ENCODE peak calls at places on chromosome 16, in ten cellular contexts. F is A549, U is heart left ventricle, D is stomach, I is prostate gland, H is HCT116, M is body of pancreas, O is right lobe of liver, Z is uterus, X is lower leg skin. S is an unnamed sample.

GRCh38 chr16:48541108-48541786 is 68.7 kb downstream of the N4BP1 start:
- DNase-seq in F (no peak), U (no peak), D (no peak), I (no peak), H (no peak), M (no peak), O (no peak), Z (no peak), X (no peak), S (no peak)

GRCh38 chr16:72846594-72846993 is 201.3 kb downstream of the ZFHX3 start:
- DNase-seq in F (no peak), U (no peak), D (no peak), I (no peak), H (no peak), M (no peak), O (no peak), Z (no peak), X (no peak), S (no peak)

GRCh38 chr16:50462793-50463507 is 85.2 kb upstream of the NKD1 start:
- DNase-seq in F (no peak), U (no peak), D (peak), I (no peak), H (no peak), M (no peak), O (no peak), Z (no peak), X (no peak), S (no peak)

GRCh38 chr16:31298958-31299357 is 39.2 kb downstream of the ITGAM start:
- DNase-seq in F (peak), U (no peak), D (no peak), I (no peak), H (no peak), M (no peak), O (no peak), Z (no peak), X (no peak), S (no peak)

GRCh38 chr16:50643192-50643591 is 37.9 kb downstream of the SNX20 start:
- DNase-seq in F (no peak), U (no peak), D (no peak), I (no peak), H (no peak), M (no peak), O (no peak), Z (no peak), X (no peak), S (no peak)

GRCh38 chr16:75456971-75457370 is 7.5 kb downstream of the TMEM170A start:
- DNase-seq in F (no peak), U (no peak), D (no peak), I (no peak), H (no peak), M (peak), O (no peak), Z (no peak), X (no peak), S (no peak)

GRCh38 chr16:83965444-83966152 is 2.4 kb upstream of the NECAB2 start:
- DNase-seq in F (no peak), U (no peak), D (no peak), I (no peak), H (no peak), M (no peak), O (peak), Z (no peak), X (no peak), S (no peak)

GRCh38 chr16:4661661-4662060 is 31.7 kb upstream of the NUDT16L1 start:
- DNase-seq in F (no peak), U (no peak), D (peak), I (no peak), H (no peak), M (no peak), O (no peak), Z (no peak), X (no peak), S (no peak)

GRCh38 chr16:17520567-17520966 is 49.8 kb upstream of the XYLT1 start:
- DNase-seq in F (no peak), U (no peak), D (no peak), I (no peak), H (no peak), M (no peak), O (no peak), Z (no peak), X (no peak), S (no peak)

GRCh38 chr16:14310519-14310991 is 239.4 kb downstream of the MRTFB start:
- DNase-seq in F (peak), U (no peak), D (no peak), I (no peak), H (no peak), M (peak), O (no peak), Z (no peak), X (no peak), S (peak)

GRCh38 chr16:47826070-47826469 is 329.7 kb downstream of the ABCC12 start:
- DNase-seq in F (no peak), U (no peak), D (no peak), I (no peak), H (no peak), M (no peak), O (no peak), Z (no peak), X (no peak), S (no peak)

GRCh38 chr16:14364386-14365199 is 265.5 kb downstream of the PARN start:
- DNase-seq in F (peak), U (no peak), D (peak), I (no peak), H (peak), M (no peak), O (no peak), Z (no peak), X (no peak), S (no peak)

GRCh38 chr16:38941-39892 is 14.2 kb downstream of the POLR3K start:
- DNase-seq in F (no peak), U (no peak), D (peak), I (no peak), H (no peak), M (no peak), O (no peak), Z (no peak), X (no peak), S (no peak)

GRCh38 chr16:48292452-48292851 is 45.1 kb upstream of the ABCC11 start:
- DNase-seq in F (no peak), U (no peak), D (no peak), I (no peak), H (no peak), M (no peak), O (no peak), Z (no peak), X (no peak), S (no peak)

GRCh38 chr16:23132921-23133532 is 16.2 kb downstream of the USP31 start:
- DNase-seq in F (no peak), U (peak), D (no peak), I (no peak), H (no peak), M (no peak), O (no peak), Z (peak), X (no peak), S (no peak)

GRCh38 chr16:17743578-17743977 is 272.8 kb upstream of the XYLT1 start:
- DNase-seq in F (no peak), U (no peak), D (no peak), I (no peak), H (no peak), M (no peak), O (no peak), Z (no peak), X (no peak), S (no peak)

GRCh38 chr16:29645699-29646187 is 17.3 kb upstream of the SPN start:
- DNase-seq in F (peak), U (no peak), D (no peak), I (no peak), H (peak), M (no peak), O (no peak), Z (no peak), X (no peak), S (no peak)

GRCh38 chr16:9256196-9256595 is 164.8 kb downstream of the HAPSTR1 start:
- DNase-seq in F (peak), U (no peak), D (peak), I (no peak), H (peak), M (peak), O (no peak), Z (no peak), X (no peak), S (peak)

GRCh38 chr16:31273676-31274075 is 13.9 kb downstream of the ITGAM start:
- DNase-seq in F (no peak), U (no peak), D (no peak), I (no peak), H (no peak), M (no peak), O (no peak), Z (no peak), X (peak), S (peak)

GRCh38 chr16:11205065-11205699 is 50.8 kb downstream of the SOCS1 start:
- DNase-seq in F (no peak), U (no peak), D (no peak), I (no peak), H (no peak), M (no peak), O (no peak), Z (no peak), X (no peak), S (no peak)

GRCh38 chr16:72202014-72202413 is 30.1 kb upstream of the PMFBP1 start:
- DNase-seq in F (no peak), U (no peak), D (no peak), I (no peak), H (no peak), M (no peak), O (no peak), Z (no peak), X (no peak), S (no peak)

GRCh38 chr16:24748242-24748641 is 18.8 kb downstream of the TNRC6A start:
- DNase-seq in F (peak), U (peak), D (no peak), I (peak), H (no peak), M (peak), O (no peak), Z (peak), X (peak), S (peak)

GRCh38 chr16:53714080-53715050 is 10.4 kb downstream of the FTO start:
- DNase-seq in F (no peak), U (no peak), D (no peak), I (no peak), H (no peak), M (no peak), O (no peak), Z (peak), X (peak), S (no peak)

GRCh38 chr16:77581706-77582105 is 140.6 kb upstream of the NUDT7 start:
- DNase-seq in F (no peak), U (no peak), D (no peak), I (no peak), H (no peak), M (no peak), O (no peak), Z (no peak), X (no peak), S (no peak)

GRCh38 chr16:72129976-72130656 is 36.5 kb downstream of the DHX38 start:
- DNase-seq in F (no peak), U (no peak), D (no peak), I (no peak), H (no peak), M (no peak), O (no peak), Z (no peak), X (no peak), S (no peak)

GRCh38 chr16:85354623-85355514 is 242.6 kb upstream of the CIBAR2 start:
- DNase-seq in F (no peak), U (no peak), D (no peak), I (no peak), H (no peak), M (no peak), O (peak), Z (no peak), X (no peak), S (peak)

GRCh38 chr16:4306439-4307214 is 9.2 kb upstream of the GLIS2 start:
- DNase-seq in F (no peak), U (no peak), D (no peak), I (no peak), H (no peak), M (no peak), O (no peak), Z (peak), X (no peak), S (no peak)

GRCh38 chr16:17358846-17359245 is 111.9 kb downstream of the XYLT1 start:
- DNase-seq in F (no peak), U (no peak), D (no peak), I (no peak), H (no peak), M (no peak), O (no peak), Z (no peak), X (no peak), S (no peak)

GRCh38 chr16:12837344-12837743 is 33.7 kb upstream of the CPPED1 start:
- DNase-seq in F (no peak), U (no peak), D (no peak), I (no peak), H (no peak), M (no peak), O (no peak), Z (no peak), X (no peak), S (no peak)

GRCh38 chr16:4288148-4288921 is 15.5 kb upstream of the TFAP4 start:
- DNase-seq in F (peak), U (peak), D (peak), I (peak), H (no peak), M (peak), O (peak), Z (peak), X (no peak), S (peak)

GRCh38 chr16:30753596-30753995 is 5.4 kb downstream of the PHKG2 start:
- DNase-seq in F (no peak), U (no peak), D (no peak), I (no peak), H (no peak), M (no peak), O (no peak), Z (no peak), X (no peak), S (no peak)

GRCh38 chr16:9836118-9836736 is 346.0 kb downstream of the GRIN2A start:
- DNase-seq in F (no peak), U (no peak), D (no peak), I (no peak), H (no peak), M (peak), O (no peak), Z (no peak), X (no peak), S (peak)

GRCh38 chr16:4474192-4474961 is at the start of gene NMRAL1:
- DNase-seq in F (peak), U (peak), D (peak), I (peak), H (peak), M (peak), O (peak), Z (peak), X (peak), S (peak)

GRCh38 chr16:49661465-49662187 is 194.3 kb downstream of the ZNF423 start:
- DNase-seq in F (no peak), U (no peak), D (no peak), I (no peak), H (no peak), M (no peak), O (no peak), Z (no peak), X (no peak), S (no peak)

GRCh38 chr16:10282367-10282766 is 100.1 kb upstream of the GRIN2A start:
- DNase-seq in F (no peak), U (no peak), D (no peak), I (no peak), H (no peak), M (no peak), O (no peak), Z (no peak), X (no peak), S (no peak)

GRCh38 chr16:77212736-77213541 is 13.7 kb downstream of the SYCE1L start:
- DNase-seq in F (peak), U (peak), D (peak), I (peak), H (no peak), M (peak), O (peak), Z (peak), X (peak), S (peak)

GRCh38 chr16:55401036-55401435 is 77.0 kb downstream of the IRX6 start:
- DNase-seq in F (no peak), U (no peak), D (no peak), I (no peak), H (no peak), M (no peak), O (no peak), Z (no peak), X (no peak), S (no peak)

GRCh38 chr16:19488213-19488640 is 33.7 kb downstream of the GDE1 start:
- DNase-seq in F (no peak), U (no peak), D (peak), I (no peak), H (no peak), M (no peak), O (peak), Z (no peak), X (no peak), S (peak)

GRCh38 chr16:84195201-84196093 is 4.5 kb downstream of the ADAD2 start:
- DNase-seq in F (no peak), U (no peak), D (no peak), I (no peak), H (no peak), M (no peak), O (no peak), Z (no peak), X (no peak), S (no peak)

GRCh38 chr16:80540516-80541305 is at the start of gene DYNLRB2:
- DNase-seq in F (peak), U (peak), D (peak), I (peak), H (no peak), M (peak), O (peak), Z (peak), X (peak), S (peak)
- TF ChIP-seq POLR2A in F (peak), U (no peak), D (no peak), I (no peak), H (no peak), M (peak), O (peak), Z (no peak), X (no peak), S (peak)

GRCh38 chr16:1062895-1063294 is 9.7 kb upstream of the SSTR5 start:
- DNase-seq in F (no peak), U (no peak), D (no peak), I (no peak), H (no peak), M (no peak), O (no peak), Z (no peak), X (no peak), S (no peak)
- TF ChIP-seq POLR2A in F (no peak), U (no peak), D (no peak), I (no peak), H (no peak), M (no peak), O (no peak), Z (no peak), X (no peak), S (no peak)

DNA sequence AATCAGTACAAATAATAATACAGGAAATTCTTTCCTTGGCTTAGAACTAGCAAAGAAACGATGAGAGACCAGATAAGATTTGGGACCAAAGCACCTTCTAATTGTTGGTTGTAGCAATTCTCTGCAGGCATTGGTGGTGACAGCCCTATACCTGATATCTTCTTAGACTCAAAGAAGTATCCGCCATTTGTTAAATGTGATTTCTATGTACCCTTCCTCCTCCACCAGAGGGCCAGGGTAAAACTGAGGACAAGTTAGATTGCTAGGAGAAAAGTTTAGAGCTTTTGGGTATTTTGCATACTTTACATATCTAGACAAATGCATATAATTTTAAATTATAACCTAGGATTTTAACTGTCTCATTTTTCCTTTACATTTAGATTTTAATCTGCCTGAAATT is 304.3 kb downstream of the HS3ST4 start:
- DNase-seq in F (peak), U (no peak), D (no peak), I (no peak), H (no peak), M (no peak), O (no peak), Z (no peak), X (no peak), S (no peak)
- TF ChIP-seq POLR2A in F (no peak), U (no peak), D (no peak), I (no peak), H (no peak), M (no peak), O (no peak), Z (no peak), X (no peak), S (no peak)

GRCh38 chr16:81818514-81819304 is 39.6 kb downstream of the PLCG2 start:
- DNase-seq in F (no peak), U (no peak), D (no peak), I (no peak), H (no peak), M (no peak), O (no peak), Z (no peak), X (no peak), S (no peak)

GRCh38 chr16:81817296-81817695 is 38.2 kb downstream of the PLCG2 start:
- DNase-seq in F (no peak), U (no peak), D (no peak), I (no peak), H (no peak), M (no peak), O (no peak), Z (no peak), X (no peak), S (no peak)

GRCh38 chr16:81816793-81817210 is 37.7 kb downstream of the PLCG2 start:
- DNase-seq in F (no peak), U (no peak), D (no peak), I (no peak), H (no peak), M (no peak), O (no peak), Z (no peak), X (no peak), S (no peak)

GRCh38 chr16:81816351-81816750 is 37.3 kb downstream of the PLCG2 start:
- DNase-seq in F (no peak), U (no peak), D (no peak), I (no peak), H (no peak), M (no peak), O (no peak), Z (no peak), X (no peak), S (no peak)

GRCh38 chr16:81817789-81818304 is 38.8 kb downstream of the PLCG2 start:
- DNase-seq in F (no peak), U (no peak), D (peak), I (no peak), H (no peak), M (no peak), O (no peak), Z (no peak), X (no peak), S (no peak)
- TF ChIP-seq POLR2A in F (no peak), U (no peak), D (no peak), I (no peak), H (no peak), M (no peak), O (no peak), Z (no peak), X (no peak), S (no peak)

DNA sequence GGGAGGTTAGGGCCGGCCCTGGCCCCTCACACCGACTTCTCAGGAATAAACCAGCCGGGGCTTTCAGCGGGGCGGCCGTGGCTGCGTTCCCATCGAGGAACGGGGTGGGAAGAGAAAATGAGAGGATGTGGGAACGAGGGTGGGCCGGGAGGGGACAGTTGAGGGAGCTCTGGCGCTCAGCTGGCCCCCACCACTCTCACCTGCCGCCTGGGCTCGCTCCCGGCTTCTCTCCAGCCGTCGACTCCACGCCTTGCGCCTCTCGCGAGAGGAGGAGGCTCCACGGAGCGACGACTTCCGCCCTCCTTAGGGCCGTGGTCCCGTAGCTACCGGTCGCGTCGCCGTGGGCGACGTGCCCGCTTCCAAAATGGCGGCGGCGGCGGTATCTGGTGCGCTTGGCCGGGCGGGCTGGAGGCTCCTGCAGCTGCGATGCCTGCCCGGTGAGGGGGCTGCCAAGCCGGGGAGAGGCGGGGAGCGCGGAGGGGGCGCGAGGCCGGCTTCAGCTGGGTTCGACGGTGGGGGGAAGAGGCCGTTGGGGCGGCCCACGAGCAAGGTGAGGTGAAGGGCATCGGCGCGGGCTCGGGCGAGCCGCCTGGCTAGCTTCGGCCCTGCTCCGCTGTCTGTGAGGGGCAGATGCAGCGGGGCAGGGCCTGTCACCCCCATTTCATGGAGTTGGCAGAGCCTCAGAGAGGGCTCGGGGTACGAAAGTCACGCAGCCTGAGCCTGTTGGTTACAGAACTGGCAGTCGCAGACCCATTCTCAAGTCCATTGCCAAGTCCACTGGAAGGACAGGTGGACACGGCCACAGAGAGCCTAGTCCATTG is at the start of the genes CIAPIN1 and COQ9:
- DNase-seq in F (peak), U (peak), D (peak), I (peak), H (peak), M (peak), O (peak), Z (peak), X (peak), S (peak)
- TF ChIP-seq POLR2A in F (peak), U (peak), D (no peak), I (peak), H (no peak), M (peak), O (peak), Z (peak), X (no peak), S (peak)

GRCh38 chr16:87593710-87594258 is 8.5 kb upstream of the JPH3 start:
- DNase-seq in F (no peak), U (no peak), D (no peak), I (no peak), H (no peak), M (no peak), O (no peak), Z (no peak), X (no peak), S (no peak)
- TF ChIP-seq POLR2A in F (no peak), U (no peak), D (no peak), I (no peak), H (no peak), M (no peak), O (no peak), Z (no peak), X (no peak), S (no peak)

GRCh38 chr16:86521236-86522197 is 11.2 kb downstream of the FOXF1 start:
- DNase-seq in F (no peak), U (no peak), D (no peak), I (no peak), H (no peak), M (no peak), O (no peak), Z (no peak), X (no peak), S (no peak)
- TF ChIP-seq POLR2A in F (no peak), U (no peak), D (no peak), I (no peak), H (no peak), M (no peak), O (no peak), Z (no peak), X (no peak), S (no peak)

S was measured in erythroblast.